ENCODE peak calls at places on chromosomes 4 and X, in eight cellular contexts. R is CD8-positive, alpha-beta T cell; V is astrocyte of the cerebellum; B is Caco-2; C is Panc1; N is AG10803; G is astrocyte of the spinal cord; X is tibial artery. F is an unnamed sample.

GRCh38 chr4:177473991-177474390 is 31.8 kb upstream of the AGA start:
- DNase-seq in N (no peak), X (no peak), B (no peak), R (no peak), V (no peak), C (no peak), G (no peak), F (no peak)

GRCh38 chr4:46839128-46839527 is 69.9 kb downstream of the COX7B2 start:
- DNase-seq in C (no peak), V (no peak), X (no peak), B (no peak), R (no peak), G (no peak), N (no peak), F (no peak)

GRCh38 chr4:119135721-119136121 is at the start of gene MYOZ2:
- DNase-seq in V (no peak), R (no peak), C (no peak), G (no peak), X (no peak), B (no peak), N (no peak), F (no peak)

GRCh38 chrX:16836371-16836770 is 33.8 kb downstream of the RBBP7 start:
- DNase-seq in V (no peak), X (no peak), B (no peak), N (peak), C (no peak), R (no peak), G (no peak), F (peak)

GRCh38 chr4:158667651-158668198 is 4.0 kb downstream of the C4orf46 start:
- DNase-seq in X (no peak), R (no peak), N (peak), B (no peak), C (peak), V (no peak), G (no peak), F (peak)

GRCh38 chr4:85777908-85778808 is 303.2 kb downstream of the ARHGAP24 start:
- DNase-seq in G (peak), X (no peak), C (no peak), R (no peak), N (peak), V (no peak), B (no peak), F (no peak)

GRCh38 chr4:153113061-153113837 is 91.0 kb upstream of the TRIM2 start:
- DNase-seq in C (no peak), B (no peak), G (peak), V (peak), N (peak), X (no peak), R (no peak), F (no peak)

GRCh38 chr4:151678048-151678853 is 82.6 kb downstream of the GATB start:
- DNase-seq in V (no peak), G (no peak), B (no peak), C (no peak), N (no peak), X (no peak), R (no peak), F (no peak)

GRCh38 chr4:929096-929765 is 2.9 kb downstream of the GAK start:
- DNase-seq in C (no peak), V (no peak), R (no peak), G (no peak), X (peak), B (no peak), N (no peak), F (no peak)

GRCh38 chr4:73608677-73609594 is 11.3 kb downstream of the RASSF6 start:
- DNase-seq in C (no peak), G (peak), V (no peak), X (no peak), N (no peak), R (no peak), B (no peak), F (no peak)

GRCh38 chrX:153731845-153732215 is 7.2 kb downstream of the ABCD1 start:
- DNase-seq in R (no peak), G (no peak), V (no peak), X (no peak), B (no peak), N (no peak), C (no peak), F (no peak)

GRCh38 chrX:17738002-17738713 is 865 bp downstream of the SCML1 start:
- DNase-seq in X (peak), C (no peak), R (peak), V (no peak), G (peak), N (peak), B (peak), F (peak)

GRCh38 chr4:71187399-71188196 is 151.2 kb upstream of the SLC4A4 start:
- DNase-seq in B (no peak), N (peak), X (peak), G (peak), R (peak), C (no peak), V (no peak), F (peak)

GRCh38 chr4:13102344-13102743 is 381.8 kb downstream of the RAB28 start:
- DNase-seq in G (no peak), B (no peak), X (no peak), R (no peak), V (no peak), C (no peak), N (no peak), F (no peak)

GRCh38 chrX:10045327-10046000 is 78.3 kb downstream of the CLDN34 start:
- DNase-seq in C (no peak), R (no peak), G (no peak), B (no peak), X (peak), V (no peak), N (no peak), F (no peak)

DNA sequence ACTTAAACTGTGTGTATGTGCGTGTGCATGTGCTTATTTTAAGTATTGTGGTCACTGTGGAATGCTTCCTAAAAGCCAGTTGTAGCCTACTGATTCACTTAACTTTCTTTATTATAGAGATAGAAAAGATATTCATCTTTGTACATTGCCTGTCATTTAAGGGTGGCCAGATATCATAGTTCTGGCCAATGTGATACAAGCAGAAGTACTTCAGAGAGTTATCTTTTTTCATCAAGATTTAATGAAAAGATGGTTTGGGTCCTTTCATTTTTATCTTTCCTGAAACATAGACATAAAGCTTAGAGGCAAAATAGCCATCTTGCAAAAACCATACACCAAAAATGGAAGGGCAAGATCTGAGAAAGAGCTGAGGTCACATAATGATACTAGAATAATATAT is 744.7 kb upstream of the ADGRL3 start:
- DNase-seq in G (no peak), R (no peak), C (no peak), N (no peak), V (no peak), B (no peak), X (no peak), F (no peak)
- TF ChIP-seq CTCF in G (no peak), R (no peak), C (no peak), N (no peak), V (no peak), B (no peak), X (no peak), F (no peak)

DNA sequence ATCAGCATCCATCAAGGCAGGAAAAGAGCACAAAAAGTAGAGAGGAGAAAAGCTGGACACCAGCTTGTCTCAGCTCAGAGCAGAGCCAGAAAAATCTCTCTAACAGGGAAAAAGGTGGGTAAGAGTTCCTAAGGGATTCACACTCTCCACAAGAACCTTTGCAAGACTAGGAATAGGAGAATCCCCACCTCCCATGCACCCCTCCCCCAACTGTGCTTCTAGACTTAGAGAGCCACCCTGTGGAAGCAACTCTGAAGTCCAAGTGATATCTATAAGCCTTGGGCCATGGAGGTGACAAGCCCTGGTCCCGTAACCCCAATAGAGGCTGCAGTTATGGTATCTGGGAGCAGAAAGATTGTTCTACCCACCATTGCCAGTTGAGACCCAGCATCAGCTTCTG is 267.6 kb upstream of the MTMR8 start:
- DNase-seq in V (no peak), R (no peak), C (no peak), X (no peak), N (no peak), G (no peak), B (no peak), F (no peak)
- TF ChIP-seq CTCF in V (no peak), R (no peak), C (no peak), X (no peak), N (no peak), G (no peak), B (no peak), F (no peak)

GRCh38 chrX:110588164-110588563 is 207.5 kb downstream of the CHRDL1 start:
- DNase-seq in X (no peak), R (no peak), V (no peak), C (no peak), G (no peak), N (no peak), B (no peak), F (no peak)

GRCh38 chrX:110588853-110589252 is 206.8 kb downstream of the CHRDL1 start:
- DNase-seq in C (no peak), G (no peak), R (no peak), X (no peak), N (no peak), V (no peak), B (no peak), F (no peak)
- TF ChIP-seq CTCF in C (no peak), G (no peak), R (no peak), X (no peak), N (no peak), V (no peak), B (no peak), F (no peak)

DNA sequence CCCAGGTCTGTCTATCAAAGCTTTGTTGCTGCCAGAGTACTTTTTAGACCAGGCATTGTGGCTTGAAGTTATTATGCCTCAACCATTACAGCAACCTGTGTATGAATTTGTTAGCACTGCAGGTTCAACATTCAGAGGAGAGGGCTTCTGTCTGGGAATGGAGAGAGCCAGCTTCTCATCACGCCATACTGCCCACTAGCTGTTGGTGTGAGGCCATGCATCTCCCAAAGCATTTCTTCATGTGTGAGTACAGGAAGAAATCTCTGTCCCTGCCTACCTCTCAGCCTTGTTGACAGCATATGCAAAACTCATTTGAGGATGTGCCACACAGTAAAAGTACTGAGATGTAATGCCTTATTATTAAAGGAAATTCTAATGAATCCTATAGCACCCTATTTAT is 76.9 kb upstream of the PPARGC1A start:
- DNase-seq in C (no peak), G (no peak), X (no peak), V (no peak), R (no peak), N (no peak), B (no peak), F (no peak)
- TF ChIP-seq CTCF in C (peak), G (peak), X (no peak), V (peak), R (no peak), N (peak), B (no peak), F (no peak)

F was measured in Calu3.